ENCODE peak calls at places on chromosomes 1 and 21, in five cellular contexts. One of them, this sample, is unnamed.

GRCh38 chr21:15222711-15223110 is 157.9 kb upstream of the NRIP1 start:
- DNase-seq in Panc1: no peak
- DNase-seq in prostate gland: no peak
- DNase-seq in breast epithelium: no peak
- DNase-seq in esophagus muscularis mucosa: no peak
- DNase-seq in this sample: no peak

GRCh38 chr1:84653130-84653680 is 37.1 kb downstream of the SSX2IP start:
- DNase-seq in Panc1: no peak
- DNase-seq in prostate gland: no peak
- DNase-seq in breast epithelium: no peak
- DNase-seq in esophagus muscularis mucosa: no peak
- DNase-seq in this sample: no peak

GRCh38 chr1:95742591-95743089 is 508.6 kb downstream of the RWDD3 start:
- DNase-seq in Panc1: no peak
- DNase-seq in prostate gland: no peak
- DNase-seq in breast epithelium: no peak
- DNase-seq in esophagus muscularis mucosa: no peak
- DNase-seq in this sample: no peak

GRCh38 chr1:39955547-39956539 is 898 bp downstream of the MFSD2A start:
- DNase-seq in Panc1: no peak
- DNase-seq in prostate gland: no peak
- DNase-seq in breast epithelium: peak
- DNase-seq in esophagus muscularis mucosa: no peak
- DNase-seq in this sample: no peak

GRCh38 chr1:204104331-204105222 is 31.7 kb downstream of the SOX13 start:
- DNase-seq in Panc1: no peak
- DNase-seq in prostate gland: no peak
- DNase-seq in breast epithelium: no peak
- DNase-seq in esophagus muscularis mucosa: no peak
- DNase-seq in this sample: no peak

GRCh38 chr1:25111706-25112105 is 120.6 kb downstream of the SYF2 start:
- DNase-seq in Panc1: no peak
- DNase-seq in prostate gland: no peak
- DNase-seq in breast epithelium: no peak
- DNase-seq in esophagus muscularis mucosa: no peak
- DNase-seq in this sample: no peak

GRCh38 chr1:162019006-162019405 is 4.7 kb downstream of the OLFML2B start:
- DNase-seq in Panc1: no peak
- DNase-seq in prostate gland: no peak
- DNase-seq in breast epithelium: no peak
- DNase-seq in esophagus muscularis mucosa: no peak
- DNase-seq in this sample: no peak

GRCh38 chr1:145872421-145872891 is 13.2 kb downstream of the ANKRD35 start:
- DNase-seq in Panc1: no peak
- DNase-seq in prostate gland: peak
- DNase-seq in breast epithelium: peak
- DNase-seq in esophagus muscularis mucosa: no peak
- DNase-seq in this sample: peak

GRCh38 chr1:32339363-32339978 is 3.4 kb upstream of the MARCKSL1 start:
- DNase-seq in Panc1: no peak
- DNase-seq in prostate gland: no peak
- DNase-seq in breast epithelium: no peak
- DNase-seq in esophagus muscularis mucosa: no peak
- DNase-seq in this sample: peak

GRCh38 chr1:154313066-154313356 is 7.9 kb upstream of the AQP10 start:
- DNase-seq in Panc1: no peak
- DNase-seq in prostate gland: no peak
- DNase-seq in breast epithelium: no peak
- DNase-seq in esophagus muscularis mucosa: no peak
- DNase-seq in this sample: no peak

GRCh38 chr1:172398193-172398592 is 22.3 kb upstream of the C1orf105 start:
- DNase-seq in Panc1: no peak
- DNase-seq in prostate gland: no peak
- DNase-seq in breast epithelium: no peak
- DNase-seq in esophagus muscularis mucosa: no peak
- DNase-seq in this sample: no peak

GRCh38 chr1:172397633-172398032 is 22.9 kb upstream of the C1orf105 start:
- DNase-seq in Panc1: no peak
- DNase-seq in prostate gland: no peak
- DNase-seq in breast epithelium: no peak
- DNase-seq in esophagus muscularis mucosa: no peak
- DNase-seq in this sample: no peak

GRCh38 chr1:172397221-172397620 is 23.3 kb upstream of the C1orf105 start:
- DNase-seq in Panc1: no peak
- DNase-seq in prostate gland: no peak
- DNase-seq in breast epithelium: no peak
- DNase-seq in esophagus muscularis mucosa: no peak
- DNase-seq in this sample: no peak

GRCh38 chr1:172400073-172400737 is 20.3 kb upstream of the C1orf105 start:
- DNase-seq in Panc1: no peak
- DNase-seq in prostate gland: no peak
- DNase-seq in breast epithelium: no peak
- DNase-seq in esophagus muscularis mucosa: no peak
- DNase-seq in this sample: no peak

DNA sequence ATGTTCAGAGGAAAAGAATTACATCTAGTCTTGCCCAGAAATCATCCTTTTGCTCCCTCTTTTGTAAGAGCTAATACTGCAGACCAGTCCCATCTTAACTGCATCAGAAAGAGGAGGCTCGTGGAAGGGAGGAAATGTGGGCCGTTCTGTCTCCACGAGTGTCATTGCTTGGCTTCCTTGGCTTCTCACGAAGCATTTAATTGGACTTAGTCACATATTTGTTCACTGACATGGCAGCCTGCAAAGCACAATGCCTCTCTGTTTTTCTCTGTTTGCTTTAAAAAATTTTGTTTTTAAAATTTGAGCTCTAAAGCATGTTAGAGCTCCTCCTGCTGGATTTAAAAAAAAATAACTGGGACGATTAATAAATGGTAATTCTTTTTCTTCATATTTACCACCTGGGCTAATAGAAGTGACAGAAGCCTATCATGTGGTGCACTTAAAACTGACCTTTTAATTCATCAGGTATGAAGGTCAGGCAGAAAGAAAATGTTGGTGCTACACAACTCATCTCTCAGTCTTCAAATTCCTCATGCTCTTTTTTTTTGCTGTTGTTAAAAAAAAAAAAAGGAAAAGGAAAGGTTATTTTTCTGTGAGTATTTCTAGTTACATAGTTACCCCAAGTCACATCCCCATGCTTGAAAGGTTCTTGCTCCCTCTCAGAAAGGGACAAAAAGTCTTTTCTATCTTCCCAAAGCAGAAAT is 21.0 kb upstream of the C1orf105 start:
- DNase-seq in Panc1: peak
- DNase-seq in prostate gland: peak
- DNase-seq in breast epithelium: peak
- DNase-seq in esophagus muscularis mucosa: no peak
- DNase-seq in this sample: no peak
- TF ChIP-seq POLR2AphosphoS5 in Panc1: peak
- TF ChIP-seq POLR2AphosphoS5 in prostate gland: peak
- TF ChIP-seq POLR2AphosphoS5 in breast epithelium: peak
- TF ChIP-seq POLR2AphosphoS5 in esophagus muscularis mucosa: peak
- TF ChIP-seq POLR2AphosphoS5 in this sample: no peak

GRCh38 chr21:42997053-42997452 is 22.7 kb downstream of the PKNOX1 start:
- DNase-seq in Panc1: no peak
- DNase-seq in prostate gland: no peak
- DNase-seq in breast epithelium: no peak
- DNase-seq in esophagus muscularis mucosa: no peak
- DNase-seq in this sample: no peak

GRCh38 chr21:42988234-42988965 is 14.0 kb downstream of the PKNOX1 start:
- DNase-seq in Panc1: no peak
- DNase-seq in prostate gland: no peak
- DNase-seq in breast epithelium: no peak
- DNase-seq in esophagus muscularis mucosa: no peak
- DNase-seq in this sample: no peak

GRCh38 chr21:42990251-42990650 is 15.9 kb downstream of the PKNOX1 start:
- DNase-seq in Panc1: no peak
- DNase-seq in prostate gland: no peak
- DNase-seq in breast epithelium: no peak
- DNase-seq in esophagus muscularis mucosa: no peak
- DNase-seq in this sample: no peak

GRCh38 chr21:42992943-42993712 is 18.8 kb downstream of the PKNOX1 start:
- DNase-seq in Panc1: no peak
- DNase-seq in prostate gland: no peak
- DNase-seq in breast epithelium: no peak
- DNase-seq in esophagus muscularis mucosa: no peak
- DNase-seq in this sample: no peak

GRCh38 chr21:42991992-42992740 is 17.8 kb downstream of the PKNOX1 start:
- DNase-seq in Panc1: no peak
- DNase-seq in prostate gland: no peak
- DNase-seq in breast epithelium: no peak
- DNase-seq in esophagus muscularis mucosa: peak
- DNase-seq in this sample: peak
- TF ChIP-seq POLR2AphosphoS5 in Panc1: no peak
- TF ChIP-seq POLR2AphosphoS5 in prostate gland: peak
- TF ChIP-seq POLR2AphosphoS5 in breast epithelium: no peak
- TF ChIP-seq POLR2AphosphoS5 in esophagus muscularis mucosa: peak
- TF ChIP-seq POLR2AphosphoS5 in this sample: no peak

GRCh38 chr1:94549706-94550105 is 8.1 kb upstream of the F3 start:
- DNase-seq in Panc1: no peak
- DNase-seq in prostate gland: no peak
- DNase-seq in breast epithelium: no peak
- DNase-seq in esophagus muscularis mucosa: no peak
- DNase-seq in this sample: no peak

GRCh38 chr1:94551449-94551848 is 9.9 kb upstream of the F3 start:
- DNase-seq in Panc1: no peak
- DNase-seq in prostate gland: no peak
- DNase-seq in breast epithelium: no peak
- DNase-seq in esophagus muscularis mucosa: no peak
- DNase-seq in this sample: no peak

GRCh38 chr1:94550396-94550795 is 8.8 kb upstream of the F3 start:
- DNase-seq in Panc1: no peak
- DNase-seq in prostate gland: no peak
- DNase-seq in breast epithelium: no peak
- DNase-seq in esophagus muscularis mucosa: no peak
- DNase-seq in this sample: no peak

GRCh38 chr1:94552071-94552586 is 10.6 kb upstream of the F3 start:
- DNase-seq in Panc1: no peak
- DNase-seq in prostate gland: no peak
- DNase-seq in breast epithelium: no peak
- DNase-seq in esophagus muscularis mucosa: no peak
- DNase-seq in this sample: no peak

GRCh38 chr1:94550800-94551241 is 9.3 kb upstream of the F3 start:
- DNase-seq in Panc1: no peak
- DNase-seq in prostate gland: no peak
- DNase-seq in breast epithelium: no peak
- DNase-seq in esophagus muscularis mucosa: no peak
- DNase-seq in this sample: no peak
- TF ChIP-seq POLR2AphosphoS5 in Panc1: no peak
- TF ChIP-seq POLR2AphosphoS5 in prostate gland: peak
- TF ChIP-seq POLR2AphosphoS5 in breast epithelium: no peak
- TF ChIP-seq POLR2AphosphoS5 in esophagus muscularis mucosa: no peak
- TF ChIP-seq POLR2AphosphoS5 in this sample: no peak

GRCh38 chr1:201504799-201505504 is 2.0 kb downstream of the CSRP1 start:
- DNase-seq in Panc1: no peak
- DNase-seq in prostate gland: no peak
- DNase-seq in breast epithelium: no peak
- DNase-seq in esophagus muscularis mucosa: no peak
- DNase-seq in this sample: no peak

GRCh38 chr1:201504179-201504631 is 2.7 kb downstream of the CSRP1 start:
- DNase-seq in Panc1: no peak
- DNase-seq in prostate gland: no peak
- DNase-seq in breast epithelium: no peak
- DNase-seq in esophagus muscularis mucosa: no peak
- DNase-seq in this sample: no peak

GRCh38 chr1:201506573-201507567 is at the start of gene CSRP1:
- DNase-seq in Panc1: no peak
- DNase-seq in prostate gland: peak
- DNase-seq in breast epithelium: peak
- DNase-seq in esophagus muscularis mucosa: peak
- DNase-seq in this sample: peak

GRCh38 chr1:201506092-201506491 is 831 bp downstream of the CSRP1 start:
- DNase-seq in Panc1: no peak
- DNase-seq in prostate gland: no peak
- DNase-seq in breast epithelium: no peak
- DNase-seq in esophagus muscularis mucosa: no peak
- DNase-seq in this sample: no peak

DNA sequence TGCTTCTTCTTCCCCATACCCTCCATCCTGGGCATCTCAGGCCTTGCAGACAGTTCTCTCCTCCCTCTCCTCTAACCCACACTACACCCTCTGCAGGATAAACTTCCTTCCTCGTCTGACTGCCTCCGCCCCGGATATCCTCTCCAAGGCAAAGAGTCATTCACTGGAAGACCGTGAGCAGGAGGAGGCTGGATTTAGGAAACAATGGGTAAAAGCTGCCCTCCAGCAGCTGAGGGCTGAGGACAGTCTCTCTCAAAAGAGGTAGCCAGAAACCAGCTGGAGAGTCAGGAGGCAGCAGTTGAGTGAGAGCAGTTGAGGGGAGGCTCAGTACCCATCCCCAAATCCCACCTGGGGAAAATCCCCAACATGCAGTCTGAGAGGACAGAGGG is 1.4 kb downstream of the CSRP1 start:
- DNase-seq in Panc1: no peak
- DNase-seq in prostate gland: no peak
- DNase-seq in breast epithelium: no peak
- DNase-seq in esophagus muscularis mucosa: no peak
- DNase-seq in this sample: peak
- TF ChIP-seq POLR2AphosphoS5 in Panc1: no peak
- TF ChIP-seq POLR2AphosphoS5 in prostate gland: no peak
- TF ChIP-seq POLR2AphosphoS5 in breast epithelium: peak
- TF ChIP-seq POLR2AphosphoS5 in esophagus muscularis mucosa: peak
- TF ChIP-seq POLR2AphosphoS5 in this sample: no peak

GRCh38 chr1:240351690-240352089 is 260.0 kb downstream of the FMN2 start:
- DNase-seq in Panc1: no peak
- DNase-seq in prostate gland: no peak
- DNase-seq in breast epithelium: no peak
- DNase-seq in esophagus muscularis mucosa: no peak
- DNase-seq in this sample: no peak

GRCh38 chr1:240349695-240350094 is 258.0 kb downstream of the FMN2 start:
- DNase-seq in Panc1: no peak
- DNase-seq in prostate gland: no peak
- DNase-seq in breast epithelium: no peak
- DNase-seq in esophagus muscularis mucosa: no peak
- DNase-seq in this sample: no peak

GRCh38 chr1:240356568-240356967 is 255.4 kb downstream of the GREM2 start:
- DNase-seq in Panc1: no peak
- DNase-seq in prostate gland: no peak
- DNase-seq in breast epithelium: no peak
- DNase-seq in esophagus muscularis mucosa: no peak
- DNase-seq in this sample: no peak

GRCh38 chr1:240352769-240353168 is 259.2 kb downstream of the GREM2 start:
- DNase-seq in Panc1: no peak
- DNase-seq in prostate gland: no peak
- DNase-seq in breast epithelium: no peak
- DNase-seq in esophagus muscularis mucosa: no peak
- DNase-seq in this sample: no peak

GRCh38 chr1:240350910-240351331 is 259.2 kb downstream of the FMN2 start:
- DNase-seq in Panc1: no peak
- DNase-seq in prostate gland: no peak
- DNase-seq in breast epithelium: no peak
- DNase-seq in esophagus muscularis mucosa: no peak
- DNase-seq in this sample: no peak
- TF ChIP-seq POLR2AphosphoS5 in Panc1: no peak
- TF ChIP-seq POLR2AphosphoS5 in prostate gland: no peak
- TF ChIP-seq POLR2AphosphoS5 in breast epithelium: no peak
- TF ChIP-seq POLR2AphosphoS5 in esophagus muscularis mucosa: no peak
- TF ChIP-seq POLR2AphosphoS5 in this sample: no peak

GRCh38 chr1:9537863-9538668 is 1.2 kb upstream of the SLC25A33 start:
- DNase-seq in Panc1: no peak
- DNase-seq in prostate gland: peak
- DNase-seq in breast epithelium: peak
- DNase-seq in esophagus muscularis mucosa: no peak
- DNase-seq in this sample: no peak
- TF ChIP-seq POLR2AphosphoS5 in Panc1: no peak
- TF ChIP-seq POLR2AphosphoS5 in prostate gland: peak
- TF ChIP-seq POLR2AphosphoS5 in breast epithelium: peak
- TF ChIP-seq POLR2AphosphoS5 in esophagus muscularis mucosa: no peak
- TF ChIP-seq POLR2AphosphoS5 in this sample: no peak

This sample was measured in HL-60.